ENCODE peak calls at places on chromosomes 12 and 14, in seven cellular contexts. One of them, this sample, is unnamed.
A peak's percentile ranks its signal among the peaks of the same experiment; 100 is the strongest.

GRCh38 chr12:50569876-50570275 is 65.1 kb downstream of the DIP2B start:
- DNase-seq in fibroblast of lung: no peak
- DNase-seq in ovary: no peak
- DNase-seq in upper lobe of right lung: no peak
- DNase-seq in IMR-90: peak; percentile 33
- DNase-seq in endothelial cell of umbilical vein: no peak
- DNase-seq in astrocyte of the spinal cord: no peak
- DNase-seq in this sample: peak; percentile 23

GRCh38 chr12:58657175-58657574 is 263.1 kb downstream of the LRIG3 start:
- DNase-seq in fibroblast of lung: no peak
- DNase-seq in ovary: no peak
- DNase-seq in upper lobe of right lung: no peak
- DNase-seq in IMR-90: no peak
- DNase-seq in endothelial cell of umbilical vein: no peak
- DNase-seq in astrocyte of the spinal cord: no peak
- DNase-seq in this sample: no peak

GRCh38 chr12:6772331-6772695 is at the start of gene LAG3:
- DNase-seq in fibroblast of lung: no peak
- DNase-seq in ovary: peak; percentile 60
- DNase-seq in upper lobe of right lung: no peak
- DNase-seq in IMR-90: no peak
- DNase-seq in endothelial cell of umbilical vein: no peak
- DNase-seq in astrocyte of the spinal cord: no peak
- DNase-seq in this sample: no peak

GRCh38 chr12:46357438-46358324 is 14.9 kb downstream of the SLC38A2 start:
- DNase-seq in fibroblast of lung: peak; percentile 91
- DNase-seq in ovary: no peak
- DNase-seq in upper lobe of right lung: no peak
- DNase-seq in IMR-90: peak; percentile 93
- DNase-seq in endothelial cell of umbilical vein: peak; percentile 81
- DNase-seq in astrocyte of the spinal cord: peak; percentile 76
- DNase-seq in this sample: peak; percentile 92

GRCh38 chr12:57090924-57091632 is 2.2 kb downstream of the NAB2 start:
- DNase-seq in fibroblast of lung: no peak
- DNase-seq in ovary: no peak
- DNase-seq in upper lobe of right lung: no peak
- DNase-seq in IMR-90: no peak
- DNase-seq in endothelial cell of umbilical vein: no peak
- DNase-seq in astrocyte of the spinal cord: no peak
- DNase-seq in this sample: no peak

GRCh38 chr12:32159925-32160324 is 53.3 kb downstream of the BICD1 start:
- DNase-seq in fibroblast of lung: peak; percentile 20
- DNase-seq in ovary: no peak
- DNase-seq in upper lobe of right lung: no peak
- DNase-seq in IMR-90: peak; percentile 41
- DNase-seq in endothelial cell of umbilical vein: no peak
- DNase-seq in astrocyte of the spinal cord: peak; percentile 34
- DNase-seq in this sample: peak; percentile 11

GRCh38 chr12:23555180-23555784 is 394.2 kb downstream of the SOX5 start:
- DNase-seq in fibroblast of lung: no peak
- DNase-seq in ovary: no peak
- DNase-seq in upper lobe of right lung: no peak
- DNase-seq in IMR-90: no peak
- DNase-seq in endothelial cell of umbilical vein: no peak
- DNase-seq in astrocyte of the spinal cord: no peak
- DNase-seq in this sample: no peak

GRCh38 chr12:113391145-113391544 is 12.5 kb downstream of the SDS start:
- DNase-seq in fibroblast of lung: no peak
- DNase-seq in ovary: no peak
- DNase-seq in upper lobe of right lung: no peak
- DNase-seq in IMR-90: no peak
- DNase-seq in endothelial cell of umbilical vein: no peak
- DNase-seq in astrocyte of the spinal cord: no peak
- DNase-seq in this sample: no peak

GRCh38 chr12:17810399-17810798 is 279.6 kb downstream of the RERGL start:
- DNase-seq in fibroblast of lung: no peak
- DNase-seq in ovary: no peak
- DNase-seq in upper lobe of right lung: no peak
- DNase-seq in IMR-90: no peak
- DNase-seq in endothelial cell of umbilical vein: no peak
- DNase-seq in astrocyte of the spinal cord: no peak
- DNase-seq in this sample: no peak

GRCh38 chr14:80681651-80682050 is 259.9 kb downstream of the CEP128 start:
- DNase-seq in fibroblast of lung: no peak
- DNase-seq in ovary: no peak
- DNase-seq in upper lobe of right lung: no peak
- DNase-seq in IMR-90: peak; percentile 23
- DNase-seq in endothelial cell of umbilical vein: no peak
- DNase-seq in astrocyte of the spinal cord: no peak
- DNase-seq in this sample: no peak

GRCh38 chr12:22406622-22407021 is 72.1 kb upstream of the ST8SIA1 start:
- DNase-seq in fibroblast of lung: no peak
- DNase-seq in ovary: no peak
- DNase-seq in upper lobe of right lung: no peak
- DNase-seq in IMR-90: no peak
- DNase-seq in endothelial cell of umbilical vein: no peak
- DNase-seq in astrocyte of the spinal cord: no peak
- DNase-seq in this sample: no peak

DNA sequence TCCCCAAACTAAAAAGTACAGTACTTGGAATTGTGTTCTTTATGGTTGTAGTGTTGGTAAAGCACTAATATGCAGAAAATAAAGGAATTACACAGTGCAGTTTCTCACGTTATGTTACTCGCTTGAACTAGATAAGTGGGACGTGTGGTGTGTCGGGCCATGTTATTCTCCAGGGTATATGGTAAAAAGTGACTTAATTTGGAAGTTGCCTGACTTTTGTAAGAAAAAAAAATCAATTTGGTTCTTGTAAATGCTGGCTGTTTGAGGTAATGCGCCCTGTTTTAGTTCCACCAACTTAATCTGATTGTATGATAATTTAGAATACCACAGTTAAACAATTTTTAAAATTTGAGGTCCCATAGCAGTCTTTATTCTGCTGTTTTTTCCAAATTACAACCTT is 4.1 kb downstream of the ARF6 start:
- DNase-seq in fibroblast of lung: no peak
- DNase-seq in ovary: no peak
- DNase-seq in upper lobe of right lung: no peak
- DNase-seq in IMR-90: no peak
- DNase-seq in endothelial cell of umbilical vein: no peak
- DNase-seq in astrocyte of the spinal cord: no peak
- DNase-seq in this sample: no peak
- TF ChIP-seq CTCF in fibroblast of lung: no peak
- TF ChIP-seq CTCF in ovary: no peak
- TF ChIP-seq CTCF in upper lobe of right lung: no peak
- TF ChIP-seq CTCF in IMR-90: no peak
- TF ChIP-seq CTCF in endothelial cell of umbilical vein: no peak
- TF ChIP-seq CTCF in astrocyte of the spinal cord: no peak
- TF ChIP-seq CTCF in this sample: no peak

GRCh38 chr12:321606-322326 is 59.1 kb upstream of the SLC6A13 start:
- DNase-seq in fibroblast of lung: peak; percentile 9
- DNase-seq in ovary: no peak
- DNase-seq in upper lobe of right lung: no peak
- DNase-seq in IMR-90: no peak
- DNase-seq in endothelial cell of umbilical vein: peak; percentile 12
- DNase-seq in astrocyte of the spinal cord: no peak
- DNase-seq in this sample: peak; percentile 55
- TF ChIP-seq CTCF in fibroblast of lung: no peak
- TF ChIP-seq CTCF in ovary: no peak
- TF ChIP-seq CTCF in upper lobe of right lung: no peak
- TF ChIP-seq CTCF in IMR-90: no peak
- TF ChIP-seq CTCF in endothelial cell of umbilical vein: no peak
- TF ChIP-seq CTCF in astrocyte of the spinal cord: peak; percentile 10
- TF ChIP-seq CTCF in this sample: peak; percentile 36

GRCh38 chr14:77804592-77804991 is 4.7 kb downstream of the ADCK1 start:
- DNase-seq in fibroblast of lung: no peak
- DNase-seq in ovary: no peak
- DNase-seq in upper lobe of right lung: no peak
- DNase-seq in IMR-90: no peak
- DNase-seq in endothelial cell of umbilical vein: peak; percentile 12
- DNase-seq in astrocyte of the spinal cord: no peak
- DNase-seq in this sample: peak; percentile 10

GRCh38 chr14:77800814-77801213 is 905 bp downstream of the ADCK1 start:
- DNase-seq in fibroblast of lung: no peak
- DNase-seq in ovary: no peak
- DNase-seq in upper lobe of right lung: no peak
- DNase-seq in IMR-90: no peak
- DNase-seq in endothelial cell of umbilical vein: no peak
- DNase-seq in astrocyte of the spinal cord: no peak
- DNase-seq in this sample: no peak

GRCh38 chr14:77794357-77794756 is 5.6 kb upstream of the ADCK1 start:
- DNase-seq in fibroblast of lung: no peak
- DNase-seq in ovary: no peak
- DNase-seq in upper lobe of right lung: no peak
- DNase-seq in IMR-90: no peak
- DNase-seq in endothelial cell of umbilical vein: no peak
- DNase-seq in astrocyte of the spinal cord: no peak
- DNase-seq in this sample: no peak

GRCh38 chr14:77805703-77806102 is 5.8 kb downstream of the ADCK1 start:
- DNase-seq in fibroblast of lung: no peak
- DNase-seq in ovary: no peak
- DNase-seq in upper lobe of right lung: no peak
- DNase-seq in IMR-90: no peak
- DNase-seq in endothelial cell of umbilical vein: no peak
- DNase-seq in astrocyte of the spinal cord: no peak
- DNase-seq in this sample: no peak

GRCh38 chr14:77799863-77800730 is at the start of gene ADCK1:
- DNase-seq in fibroblast of lung: peak; percentile 77
- DNase-seq in ovary: peak; percentile 76
- DNase-seq in upper lobe of right lung: peak; percentile 97
- DNase-seq in IMR-90: peak; percentile 68
- DNase-seq in endothelial cell of umbilical vein: peak; percentile 82
- DNase-seq in astrocyte of the spinal cord: peak; percentile 74
- DNase-seq in this sample: peak; percentile 77
- TF ChIP-seq CTCF in fibroblast of lung: peak; percentile 35
- TF ChIP-seq CTCF in ovary: no peak
- TF ChIP-seq CTCF in upper lobe of right lung: peak; percentile 47
- TF ChIP-seq CTCF in IMR-90: peak; percentile 42
- TF ChIP-seq CTCF in endothelial cell of umbilical vein: peak; percentile 32
- TF ChIP-seq CTCF in astrocyte of the spinal cord: peak; percentile 49
- TF ChIP-seq CTCF in this sample: peak; percentile 59

GRCh38 chr12:39144613-39145061 is 239.2 kb upstream of the CPNE8 start:
- DNase-seq in fibroblast of lung: no peak
- DNase-seq in ovary: no peak
- DNase-seq in upper lobe of right lung: no peak
- DNase-seq in IMR-90: no peak
- DNase-seq in endothelial cell of umbilical vein: no peak
- DNase-seq in astrocyte of the spinal cord: no peak
- DNase-seq in this sample: no peak

DNA sequence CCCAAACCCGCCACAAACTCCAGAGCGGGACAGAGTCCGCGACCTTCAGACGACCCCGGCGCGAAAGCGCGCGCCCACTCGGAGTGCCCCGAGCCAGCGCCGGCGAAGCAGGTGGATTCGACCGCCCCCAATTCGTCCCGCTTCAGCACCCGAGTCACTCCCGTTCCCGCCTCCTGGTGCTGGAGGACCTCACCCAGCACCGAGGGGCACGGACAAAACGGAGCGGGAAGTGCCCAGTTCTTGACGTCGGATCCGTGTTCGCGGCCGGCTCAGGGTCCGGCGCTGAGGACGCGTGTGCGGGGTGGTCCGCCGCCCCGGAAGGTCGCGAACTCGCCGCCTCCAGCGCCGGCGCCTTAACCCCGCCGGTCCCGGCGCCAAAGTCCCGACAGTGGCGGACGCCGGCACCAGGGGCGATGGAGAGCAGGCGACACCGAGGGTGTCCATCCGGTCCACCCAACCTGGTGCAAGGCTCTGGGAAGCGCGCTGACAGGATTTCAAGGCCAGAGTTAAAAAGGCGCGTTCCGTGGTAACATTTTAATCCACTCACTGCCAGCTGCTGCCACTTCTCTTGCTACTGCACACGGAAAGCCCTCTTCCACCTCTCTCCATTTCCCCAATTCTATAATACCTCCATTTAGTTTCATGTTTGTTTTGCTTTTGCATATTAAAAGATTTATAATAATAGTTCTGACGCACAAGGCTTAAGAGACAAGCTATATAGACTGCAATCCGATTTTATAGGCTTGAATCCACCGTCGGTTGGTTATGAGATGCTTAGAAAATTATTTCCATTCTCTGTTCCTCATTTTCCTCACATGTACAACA is 240.0 kb upstream of the CPNE8 start:
- DNase-seq in fibroblast of lung: no peak
- DNase-seq in ovary: peak; percentile 9
- DNase-seq in upper lobe of right lung: peak; percentile 83
- DNase-seq in IMR-90: no peak
- DNase-seq in endothelial cell of umbilical vein: no peak
- DNase-seq in astrocyte of the spinal cord: peak; percentile 47
- DNase-seq in this sample: peak; percentile 43
- TF ChIP-seq CTCF in fibroblast of lung: no peak
- TF ChIP-seq CTCF in ovary: no peak
- TF ChIP-seq CTCF in upper lobe of right lung: peak; percentile 67
- TF ChIP-seq CTCF in IMR-90: no peak
- TF ChIP-seq CTCF in endothelial cell of umbilical vein: peak; percentile 51
- TF ChIP-seq CTCF in astrocyte of the spinal cord: peak; percentile 74
- TF ChIP-seq CTCF in this sample: peak; percentile 55

DNA sequence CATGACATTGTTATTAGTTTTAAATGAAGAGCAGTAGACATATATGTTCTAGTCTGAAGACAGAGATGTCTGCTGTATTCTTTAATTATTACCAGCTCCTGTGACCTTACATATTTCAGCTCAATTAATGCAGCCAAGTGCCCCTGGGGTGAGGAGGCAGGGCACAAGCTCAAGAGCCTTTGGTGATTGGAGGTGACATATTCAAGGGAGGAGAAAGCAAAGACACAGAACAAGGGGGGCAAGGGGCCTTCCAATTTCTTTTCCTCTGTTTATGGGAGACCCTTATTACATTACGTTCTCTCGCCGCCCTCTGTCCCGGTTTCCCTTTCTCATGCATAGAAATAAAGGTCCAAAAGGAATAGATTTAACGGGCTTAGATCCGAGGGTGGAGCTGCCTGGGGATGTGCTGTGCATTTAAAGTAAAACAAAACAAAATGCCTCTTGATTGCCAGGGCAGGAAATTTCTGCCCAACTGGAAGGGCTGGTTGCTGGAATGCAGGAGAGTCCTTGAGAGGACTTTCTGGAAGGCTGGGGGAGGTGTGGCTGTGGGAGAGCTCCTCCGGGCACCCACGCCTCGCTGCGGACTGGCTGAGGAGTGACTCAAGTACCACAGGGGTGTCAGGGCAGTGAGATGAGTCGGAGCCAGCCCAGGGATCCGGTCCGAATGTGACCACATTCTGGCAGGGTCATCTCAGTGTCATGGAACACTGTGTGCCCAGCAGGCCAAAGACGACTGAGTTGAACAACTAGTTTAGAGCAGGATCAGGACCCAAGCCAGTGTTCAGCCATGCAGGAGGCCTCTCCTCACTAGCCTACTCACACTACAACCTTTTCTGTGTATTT is 32.1 kb upstream of the GSG1 start:
- DNase-seq in fibroblast of lung: peak; percentile 92
- DNase-seq in ovary: peak; percentile 55
- DNase-seq in upper lobe of right lung: peak; percentile 93
- DNase-seq in IMR-90: peak; percentile 83
- DNase-seq in endothelial cell of umbilical vein: peak; percentile 46
- DNase-seq in astrocyte of the spinal cord: peak; percentile 90
- DNase-seq in this sample: peak; percentile 71
- TF ChIP-seq CTCF in fibroblast of lung: no peak
- TF ChIP-seq CTCF in ovary: no peak
- TF ChIP-seq CTCF in upper lobe of right lung: peak; percentile 53
- TF ChIP-seq CTCF in IMR-90: peak; percentile 42
- TF ChIP-seq CTCF in endothelial cell of umbilical vein: no peak
- TF ChIP-seq CTCF in astrocyte of the spinal cord: peak; percentile 29
- TF ChIP-seq CTCF in this sample: no peak

This sample was measured in fibroblast of pulmonary artery.